ENCODE peak calls at places on chromosomes 4 and X, in six cellular contexts. E is lower lobe of right lung, F is Peyer's patch, R is T-helper 2 cell, C is G401, Q is germinal center. I is an unnamed sample.
A peak's percentile ranks its signal among the peaks of the same experiment; 100 is the strongest.

GRCh38 chr4:173169428-173170209 is 1.0 kb downstream of the GALNT7 start:
- DNase-seq in E (peak; percentile 82), F (peak; percentile 85), R (peak; percentile 41), C (peak; percentile 46), Q (peak; percentile 85), I (peak; percentile 60)

GRCh38 chr4:56704074-56704473 is 23.0 kb upstream of the HOPX start:
- DNase-seq in E (no peak), F (no peak), R (no peak), C (no peak), Q (no peak), I (no peak)

GRCh38 chrX:103554687-103555417 is 30.5 kb upstream of the TCEAL4 start:
- DNase-seq in E (no peak), F (peak; percentile 68), R (no peak), C (peak; percentile 85), Q (peak; percentile 37), I (no peak)

GRCh38 chr4:188439641-188440311 is 300.5 kb downstream of the TRIML1 start:
- DNase-seq in E (no peak), F (no peak), R (no peak), C (peak; percentile 11), Q (no peak), I (peak; percentile 52)

GRCh38 chrX:98380106-98380505 is 1496.4 kb downstream of the RPA4 start:
- DNase-seq in E (no peak), F (no peak), R (no peak), C (no peak), Q (no peak), I (no peak)

GRCh38 chr4:181007751-181008150 is 1235.5 kb upstream of the TENM3 start:
- DNase-seq in E (no peak), F (no peak), R (no peak), C (no peak), Q (no peak), I (no peak)

GRCh38 chr4:118765399-118765798 is 70.5 kb downstream of the SEC24D start:
- DNase-seq in E (no peak), F (no peak), R (no peak), C (no peak), Q (no peak), I (peak; percentile 75)

GRCh38 chr4:179472164-179472563 is 2029.9 kb upstream of the AGA start:
- DNase-seq in E (no peak), F (no peak), R (no peak), C (no peak), Q (no peak), I (peak; percentile 12)

GRCh38 chrX:13717697-13718483 is 16.5 kb downstream of the TRAPPC2 start:
- DNase-seq in E (no peak), F (no peak), R (no peak), C (no peak), Q (no peak), I (no peak)

GRCh38 chrX:69127466-69127865 is 37.8 kb downstream of the PJA1 start:
- DNase-seq in E (no peak), F (no peak), R (no peak), C (no peak), Q (no peak), I (no peak)

GRCh38 chrX:150907474-150907873 is 9.0 kb upstream of the CD99L2 start:
- DNase-seq in E (no peak), F (no peak), R (no peak), C (no peak), Q (no peak), I (no peak)

GRCh38 chr4:71607780-71608673 is 175.9 kb downstream of the GC start:
- DNase-seq in E (no peak), F (no peak), R (no peak), C (no peak), Q (no peak), I (peak; percentile 64)

GRCh38 chr4:162392938-162393337 is 229.1 kb upstream of the FSTL5 start:
- DNase-seq in E (no peak), F (no peak), R (no peak), C (no peak), Q (no peak), I (no peak)

GRCh38 chr4:186792994-186793393 is 69.3 kb upstream of the FAT1 start:
- DNase-seq in E (no peak), F (no peak), R (no peak), C (peak; percentile 92), Q (no peak), I (no peak)

GRCh38 chrX:106707771-106708454 is 18.6 kb upstream of the RNF128 start:
- DNase-seq in E (no peak), F (no peak), R (no peak), C (no peak), Q (no peak), I (peak; percentile 60)

GRCh38 chrX:104330966-104331365 is 76.2 kb upstream of the ESX1 start:
- DNase-seq in E (no peak), F (no peak), R (no peak), C (no peak), Q (no peak), I (peak; percentile 42)

GRCh38 chr4:189823611-189824010 is 117.1 kb upstream of the FRG1 start:
- DNase-seq in E (no peak), F (no peak), R (no peak), C (peak; percentile 98), Q (no peak), I (no peak)

GRCh38 chrX:76109654-76110053 is 63.2 kb upstream of the PBDC1 start:
- DNase-seq in E (no peak), F (no peak), R (no peak), C (no peak), Q (no peak), I (peak; percentile 5)

GRCh38 chrX:80423000-80423399 is 2.8 kb downstream of the TENT5D start:
- DNase-seq in E (no peak), F (no peak), R (no peak), C (no peak), Q (no peak), I (no peak)

GRCh38 chr4:8394125-8394524 is 46.4 kb downstream of the ACOX3 start:
- DNase-seq in E (no peak), F (peak; percentile 71), R (no peak), C (no peak), Q (no peak), I (no peak)

GRCh38 chr4:2757426-2757825 is 1.3 kb upstream of the TNIP2 start:
- DNase-seq in E (peak; percentile 44), F (no peak), R (no peak), C (no peak), Q (no peak), I (no peak)

GRCh38 chrX:77087529-77088169 is 359.5 kb upstream of the FGF16 start:
- DNase-seq in E (no peak), F (no peak), R (no peak), C (no peak), Q (no peak), I (no peak)

GRCh38 chrX:112889400-112889799 is 48.8 kb upstream of the AMOT start:
- DNase-seq in E (no peak), F (no peak), R (no peak), C (no peak), Q (no peak), I (no peak)

GRCh38 chr4:83561381-83561780 is 25.5 kb downstream of the GPAT3 start:
- DNase-seq in E (no peak), F (peak; percentile 59), R (no peak), C (no peak), Q (no peak), I (peak; percentile 68)

GRCh38 chr4:154489558-154490260 is 1.9 kb downstream of the DCHS2 start:
- DNase-seq in E (no peak), F (no peak), R (no peak), C (no peak), Q (no peak), I (no peak)

GRCh38 chr4:185408432-185408831 is 11.8 kb downstream of the ANKRD37 start:
- DNase-seq in E (no peak), F (no peak), R (no peak), C (no peak), Q (no peak), I (no peak)

GRCh38 chrX:77484045-77484444 is 36.9 kb downstream of the FGF16 start:
- DNase-seq in E (no peak), F (no peak), R (no peak), C (no peak), Q (no peak), I (no peak)

GRCh38 chr4:112765317-112765989 is 128.5 kb downstream of the LARP7 start:
- DNase-seq in E (no peak), F (no peak), R (no peak), C (peak; percentile 37), Q (peak; percentile 31), I (no peak)

GRCh38 chrX:149568701-149569296 is 18.5 kb downstream of the MAGEA9B start:
- DNase-seq in E (no peak), F (no peak), R (no peak), C (peak; percentile 27), Q (no peak), I (no peak)

GRCh38 chrX:28639502-28639901 is 52.3 kb downstream of the IL1RAPL1 start:
- DNase-seq in E (no peak), F (no peak), R (no peak), C (no peak), Q (no peak), I (peak; percentile 4)

GRCh38 chr4:100175853-100176252 is 14.4 kb downstream of the DDIT4L start:
- DNase-seq in E (no peak), F (no peak), R (no peak), C (no peak), Q (no peak), I (no peak)

GRCh38 chr4:179843370-179843769 is 2399.8 kb upstream of the TENM3 start:
- DNase-seq in E (no peak), F (no peak), R (no peak), C (no peak), Q (no peak), I (no peak)

GRCh38 chr4:121358473-121358872 is 22.3 kb downstream of the QRFPR start:
- DNase-seq in E (no peak), F (no peak), R (no peak), C (no peak), Q (no peak), I (peak; percentile 34)